ENCODE peak calls at places on chromosomes 7 and 10, in five cellular contexts. G, Z, S, A and M are unnamed samples.

GRCh38 chr7:48035301-48035966 is at the start of gene C7orf57:
- DNase-seq in Z (peak; percentile 95), A (peak; percentile 96), G (peak; percentile 71), S (peak; percentile 83), M (peak; percentile 78)

GRCh38 chr10:110679633-110680472 is 35.7 kb downstream of the RBM20 start:
- DNase-seq in Z (no peak), G (no peak), S (no peak), A (no peak), M (no peak)

GRCh38 chr10:20897146-20897834 is at the start of gene NEBL:
- DNase-seq in G (no peak), A (no peak), Z (no peak), S (no peak), M (no peak)

GRCh38 chr7:11177793-11178192 is 204.1 kb downstream of the PHF14 start:
- DNase-seq in G (no peak), S (peak; percentile 11), Z (no peak), A (peak; percentile 3), M (peak; percentile 51)

GRCh38 chr10:127886371-127887051 is 6.2 kb downstream of the CLRN3 start:
- DNase-seq in Z (no peak), S (no peak), A (no peak), G (no peak), M (no peak)

GRCh38 chr7:41874206-41874770 is 171.4 kb upstream of the INHBA start:
- DNase-seq in Z (no peak), A (no peak), G (no peak), S (no peak), M (no peak)

GRCh38 chr7:103031781-103032180 is 42.8 kb downstream of the FBXL13 start:
- DNase-seq in Z (no peak), A (peak; percentile 14), G (no peak), S (peak; percentile 32), M (peak; percentile 17)

GRCh38 chr10:33327750-33328149 is 6.7 kb downstream of the NRP1 start:
- DNase-seq in Z (peak; percentile 46), G (no peak), S (peak; percentile 75), A (peak; percentile 56), M (peak; percentile 23)

GRCh38 chr10:6185039-6185716 is 17.6 kb upstream of the PFKFB3 start:
- DNase-seq in Z (no peak), G (no peak), S (no peak), A (no peak), M (no peak)

GRCh38 chr10:132309466-132309865 is 1.7 kb upstream of the STK32C start:
- DNase-seq in G (no peak), A (no peak), Z (no peak), S (no peak), M (no peak)

GRCh38 chr10:132307823-132308587 is at the start of gene STK32C:
- DNase-seq in G (peak; percentile 51), Z (peak; percentile 93), S (peak; percentile 74), A (peak; percentile 98), M (peak; percentile 56)

GRCh38 chr10:132309879-132310591 is 2.3 kb upstream of the STK32C start:
- DNase-seq in G (no peak), A (no peak), S (no peak), Z (no peak), M (no peak)

GRCh38 chr10:132306951-132307751 is 599 bp downstream of the STK32C start:
- DNase-seq in G (peak; percentile 63), S (peak; percentile 46), A (peak; percentile 9), Z (peak; percentile 70), M (no peak)

DNA sequence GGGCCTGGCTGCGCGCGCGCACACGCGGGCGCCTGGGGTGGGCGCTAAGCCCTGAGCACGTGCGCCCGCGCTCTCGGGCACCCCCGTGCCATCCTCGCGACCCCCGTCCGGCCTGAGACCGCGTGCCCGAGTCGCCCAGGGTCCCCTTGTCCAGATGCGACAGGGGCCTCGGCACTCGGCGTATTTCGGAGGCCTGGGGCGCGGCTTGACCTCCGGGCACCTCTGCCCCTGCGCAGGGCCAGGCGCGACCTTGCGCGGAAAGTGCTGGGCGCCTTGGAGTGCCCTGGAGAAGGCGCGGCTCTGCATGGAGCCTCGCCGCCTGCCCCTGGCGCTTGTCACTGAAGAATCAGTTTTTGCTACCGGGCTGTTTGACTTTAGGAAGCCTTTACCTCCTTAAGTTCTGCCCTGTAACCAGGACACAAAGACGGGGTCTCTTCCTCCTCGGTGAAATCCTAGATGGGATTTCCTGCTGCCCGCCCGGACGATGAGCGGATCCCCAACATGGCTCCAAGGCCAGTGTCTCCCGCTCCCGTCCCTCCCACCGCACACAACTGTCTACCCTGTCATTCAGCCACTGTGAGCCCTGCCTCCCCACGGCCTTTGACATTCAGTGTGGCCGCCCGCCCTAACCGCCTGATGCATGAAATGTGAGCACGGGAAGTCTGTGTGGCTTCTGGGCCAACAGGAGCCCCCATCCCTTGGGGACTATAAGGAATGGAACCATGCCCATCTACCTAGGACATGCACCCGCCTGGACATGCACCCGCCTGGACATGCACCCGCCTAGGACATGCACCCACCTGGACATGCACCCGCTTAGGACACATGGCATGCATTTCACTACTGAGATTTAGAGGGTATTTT is 1.1 kb upstream of the STK32C start:
- DNase-seq in A (peak; percentile 31), G (no peak), Z (peak; percentile 49), S (no peak), M (no peak)
- TF ChIP-seq EZH2 in A (no peak), G (no peak), Z (peak; percentile 49), S (no peak), M (no peak)

DNA sequence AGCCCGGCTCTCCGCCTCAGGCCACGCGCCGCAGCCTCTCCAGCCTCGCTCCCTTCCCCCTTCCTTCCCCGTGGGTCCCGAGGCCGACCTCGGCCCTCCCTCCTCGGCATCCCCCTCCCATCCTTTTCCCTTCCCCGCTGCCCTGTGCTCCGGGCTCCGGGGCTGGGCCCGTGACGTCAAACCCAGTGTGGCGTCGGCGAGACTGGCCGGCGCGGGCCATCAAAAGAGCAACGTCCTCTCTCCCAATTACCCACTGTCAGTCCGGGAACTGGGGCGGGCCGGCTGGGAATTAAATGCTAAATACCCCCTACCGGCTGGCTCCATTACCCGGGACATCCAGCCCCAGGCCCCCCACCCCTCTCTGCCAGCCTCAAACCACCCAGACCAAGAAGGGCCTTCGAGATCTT is 2.6 kb upstream of the GATA3 start:
- DNase-seq in Z (peak; percentile 78), G (no peak), A (no peak), S (no peak), M (no peak)
- TF ChIP-seq EZH2 in Z (no peak), G (no peak), A (no peak), S (no peak), M (peak; percentile 93)

GRCh38 chr7:1667566-1668485 is 2.3 kb upstream of the ELFN1 start:
- DNase-seq in S (no peak), A (no peak), G (no peak), Z (peak; percentile 50), M (no peak)

GRCh38 chr7:1668932-1669485 is 1.1 kb upstream of the ELFN1 start:
- DNase-seq in G (no peak), S (no peak), A (peak; percentile 27), Z (peak; percentile 46), M (peak; percentile 36)

GRCh38 chr7:1666779-1667565 is 3.1 kb upstream of the ELFN1 start:
- DNase-seq in S (no peak), G (no peak), Z (peak; percentile 28), A (peak; percentile 62), M (no peak)

GRCh38 chr7:1669486-1669951 is 558 bp upstream of the ELFN1 start:
- DNase-seq in G (no peak), S (no peak), Z (peak; percentile 66), A (no peak), M (no peak)

GRCh38 chr7:1668486-1668931 is 1.6 kb upstream of the ELFN1 start:
- DNase-seq in A (no peak), S (no peak), G (no peak), Z (peak; percentile 32), M (no peak)
- TF ChIP-seq EZH2 in A (no peak), S (no peak), G (no peak), Z (no peak), M (no peak)

DNA sequence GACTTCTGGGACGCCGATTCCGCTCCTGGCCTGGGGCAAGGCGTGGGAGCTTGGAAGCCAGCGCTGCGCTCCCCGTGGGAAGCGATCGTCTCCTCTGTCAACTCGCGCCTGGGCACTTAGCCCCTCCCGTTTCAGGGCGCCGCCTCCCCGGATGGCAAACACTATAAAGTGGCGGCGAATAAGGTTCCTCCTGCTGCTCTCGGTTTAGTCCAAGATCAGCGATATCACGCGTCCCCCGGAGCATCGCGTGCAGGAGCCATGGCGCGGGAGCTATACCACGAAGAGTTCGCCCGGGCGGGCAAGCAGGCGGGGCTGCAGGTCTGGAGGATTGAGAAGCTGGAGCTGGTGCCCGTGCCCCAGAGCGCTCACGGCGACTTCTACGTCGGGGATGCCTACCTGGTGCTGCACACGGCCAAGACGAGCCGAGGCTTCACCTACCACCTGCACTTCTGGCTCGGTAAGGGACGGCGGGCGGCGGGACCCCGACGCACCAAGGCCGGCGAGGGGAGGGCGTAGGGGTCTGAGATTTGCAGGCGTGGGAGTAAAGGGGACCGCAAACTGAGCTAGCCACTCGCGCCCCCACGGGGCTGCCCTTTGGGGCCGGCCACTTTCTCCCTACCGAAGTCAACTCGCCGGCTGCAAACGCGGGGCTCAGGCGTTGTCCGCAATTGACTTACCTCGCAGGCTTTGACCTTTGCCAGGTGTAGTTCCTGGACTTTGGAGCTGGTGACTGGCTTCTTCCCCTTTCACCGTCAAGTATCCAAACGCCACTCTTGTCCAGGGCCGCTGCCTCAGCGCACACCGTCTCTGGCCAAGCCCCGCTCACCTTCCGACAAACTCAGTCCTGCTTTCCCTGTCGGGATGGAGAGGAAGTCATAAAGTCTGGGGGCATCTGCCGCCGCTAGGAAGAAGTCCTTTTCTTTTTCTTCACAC is at the start of gene SCIN:
- DNase-seq in A (peak; percentile 71), Z (peak; percentile 65), S (peak; percentile 47), G (no peak), M (peak; percentile 30)
- TF ChIP-seq EZH2 in A (no peak), Z (peak; percentile 58), S (no peak), G (no peak), M (peak; percentile 86)

DNA sequence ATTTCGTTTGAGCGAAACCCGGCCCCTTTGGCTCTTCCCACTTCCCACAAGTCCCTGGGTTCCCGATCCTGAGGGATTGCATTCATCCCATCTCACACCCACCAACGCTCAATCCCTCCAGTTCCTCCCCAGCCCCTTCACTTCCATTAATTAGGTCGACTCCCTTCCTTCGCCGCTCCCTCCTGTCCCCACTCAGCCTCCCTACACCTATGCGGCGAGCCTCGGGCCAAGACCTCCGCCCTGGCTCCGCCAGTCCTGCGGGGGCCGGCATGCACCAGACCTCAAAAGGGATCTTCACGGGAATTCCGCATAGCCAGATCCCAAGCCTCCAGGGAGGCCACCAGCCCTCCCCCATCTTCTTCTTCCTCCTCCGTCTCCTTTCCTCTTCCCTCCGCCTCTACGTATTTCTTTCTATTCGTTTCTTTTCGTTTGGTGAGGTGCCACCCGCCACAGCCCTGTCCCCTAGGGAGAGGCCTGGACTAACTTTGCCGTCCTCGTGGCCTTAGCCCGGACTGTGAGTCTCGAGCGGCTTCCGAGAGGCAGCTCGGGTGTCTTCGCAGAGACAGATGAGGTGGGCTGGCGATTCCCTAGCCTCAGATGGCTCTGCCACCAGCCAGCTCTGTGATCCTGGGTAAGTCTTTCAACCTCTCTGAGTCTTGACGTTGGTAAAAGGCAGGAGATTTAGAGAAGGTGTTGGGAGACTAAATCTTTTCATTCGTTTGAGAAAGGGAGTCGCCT is 8.0 kb upstream of the LBX1 start:
- DNase-seq in Z (peak; percentile 79), G (no peak), A (no peak), S (no peak), M (peak; percentile 2)
- TF ChIP-seq EZH2 in Z (peak; percentile 97), G (no peak), A (no peak), S (no peak), M (no peak)

GRCh38 chr7:27143022-27143949 is at the start of gene HOXA5:
- DNase-seq in G (no peak), Z (peak; percentile 91), A (no peak), S (no peak), M (peak; percentile 92)
- TF ChIP-seq EZH2 in G (no peak), Z (peak; percentile 79), A (no peak), S (no peak), M (no peak)